ENCODE peak calls at places on chromosomes 7 and 10, in ten cellular contexts. E is ACHN; D is left ventricle myocardium inferior; P is NCI-H345; T is NAMALWA; I is SK-MEL-5; F is mesendoderm; Q is stimulated activated CD8-positive, alpha-beta memory T cell treated with anti-CD3 and anti-CD28 coated beads, Interleukin-2, amount 100 ng/mL, for 48 hours; V is Calu3; B is NCI-H526 treated with DMSO at 0.1 percent for 48 hours. K is an unnamed sample.

GRCh38 chr10:101272229-101272868 is 43.1 kb upstream of the LBX1 start:
- DNase-seq in E (peak), D (peak), P (peak), T (peak), I (peak), F (peak), Q (peak), V (peak), B (peak), K (peak)

GRCh38 chr10:127694580-127695193 is 42.3 kb upstream of the FOXI2 start:
- DNase-seq in E (peak), D (no peak), P (peak), T (peak), I (peak), F (peak), Q (peak), V (peak), B (no peak), K (no peak)

GRCh38 chr10:49653530-49653929 is 25.9 kb upstream of the C10orf53 start:
- DNase-seq in E (no peak), D (no peak), P (no peak), T (no peak), I (no peak), F (no peak), Q (no peak), V (no peak), B (no peak), K (no peak)

GRCh38 chr10:69696073-69696731 is 66.2 kb downstream of the FAM241B start:
- DNase-seq in E (peak), D (peak), P (peak), T (peak), I (peak), F (peak), Q (no peak), V (peak), B (peak), K (peak)

GRCh38 chr7:150876817-150877526 is 24.7 kb downstream of the AOC1 start:
- DNase-seq in E (peak), D (peak), P (peak), T (peak), I (peak), F (peak), Q (peak), V (peak), B (peak), K (peak)

GRCh38 chr10:111151595-111151994 is 74.8 kb downstream of the ADRA2A start:
- DNase-seq in E (no peak), D (no peak), P (no peak), T (no peak), I (no peak), F (peak), Q (no peak), V (no peak), B (no peak), K (no peak)

GRCh38 chr7:24729365-24730017 is 27.8 kb downstream of the GSDME start:
- DNase-seq in E (peak), D (peak), P (no peak), T (no peak), I (no peak), F (no peak), Q (no peak), V (no peak), B (no peak), K (no peak)

GRCh38 chr7:19920200-19920599 is 146.8 kb upstream of the TMEM196 start:
- DNase-seq in E (no peak), D (no peak), P (no peak), T (no peak), I (no peak), F (peak), Q (no peak), V (no peak), B (no peak), K (no peak)

GRCh38 chr7:66296-66695 is 126.1 kb upstream of the FAM20C start:
- DNase-seq in E (no peak), D (no peak), P (no peak), T (no peak), I (no peak), F (no peak), Q (no peak), V (no peak), B (no peak), K (no peak)

GRCh38 chr7:75567948-75568595 is 76.0 kb downstream of the SPDYE5 start:
- DNase-seq in E (no peak), D (no peak), P (no peak), T (no peak), I (no peak), F (no peak), Q (no peak), V (no peak), B (no peak), K (no peak)

GRCh38 chr7:128233471-128233870 is 7.6 kb upstream of the LEP start:
- DNase-seq in E (no peak), D (no peak), P (no peak), T (no peak), I (no peak), F (no peak), Q (no peak), V (no peak), B (no peak), K (no peak)

GRCh38 chr10:120184547-120185337 is 272.3 kb upstream of the PLPP4 start:
- DNase-seq in E (no peak), D (no peak), P (peak), T (no peak), I (no peak), F (peak), Q (no peak), V (no peak), B (no peak), K (peak)

GRCh38 chr7:142380064-142380463 is 122.2 kb upstream of the PRSS58 start:
- DNase-seq in E (no peak), D (no peak), P (no peak), T (no peak), I (no peak), F (peak), Q (no peak), V (no peak), B (no peak), K (no peak)

GRCh38 chr7:139673230-139673629 is 104.6 kb downstream of the HIPK2 start:
- DNase-seq in E (no peak), D (no peak), P (no peak), T (peak), I (no peak), F (peak), Q (peak), V (no peak), B (no peak), K (no peak)

GRCh38 chr10:111113961-111114830 is 37.4 kb downstream of the ADRA2A start:
- DNase-seq in E (no peak), D (no peak), P (no peak), T (no peak), I (no peak), F (no peak), Q (no peak), V (no peak), B (no peak), K (no peak)

GRCh38 chr7:13508586-13508985 is 480.9 kb downstream of the ETV1 start:
- DNase-seq in E (no peak), D (no peak), P (no peak), T (no peak), I (peak), F (no peak), Q (no peak), V (no peak), B (no peak), K (no peak)

GRCh38 chr10:122188706-122189105 is 82.4 kb upstream of the BTBD16 start:
- DNase-seq in E (no peak), D (no peak), P (no peak), T (no peak), I (no peak), F (no peak), Q (no peak), V (no peak), B (no peak), K (no peak)

GRCh38 chr10:79405221-79405994 is 40.0 kb downstream of the ZCCHC24 start:
- DNase-seq in E (no peak), D (no peak), P (no peak), T (no peak), I (no peak), F (no peak), Q (no peak), V (no peak), B (no peak), K (peak)

GRCh38 chr10:69389827-69390490 is 26.8 kb downstream of the TACR2 start:
- DNase-seq in E (peak), D (peak), P (peak), T (no peak), I (peak), F (peak), Q (no peak), V (peak), B (no peak), K (peak)

GRCh38 chr7:151690597-151690996 is 170.9 kb upstream of the RHEB start:
- DNase-seq in E (peak), D (no peak), P (no peak), T (no peak), I (no peak), F (peak), Q (no peak), V (no peak), B (no peak), K (no peak)

GRCh38 chr7:133512560-133512959 is 259.7 kb downstream of the EXOC4 start:
- DNase-seq in E (peak), D (no peak), P (no peak), T (no peak), I (no peak), F (no peak), Q (no peak), V (no peak), B (no peak), K (no peak)

GRCh38 chr10:7519351-7519750 is 108.5 kb upstream of the SFMBT2 start:
- DNase-seq in E (no peak), D (no peak), P (no peak), T (no peak), I (no peak), F (no peak), Q (no peak), V (no peak), B (no peak), K (no peak)

GRCh38 chr10:773562-774161 is 84.2 kb upstream of the DIP2C start:
- DNase-seq in E (peak), D (no peak), P (no peak), T (no peak), I (no peak), F (no peak), Q (no peak), V (no peak), B (no peak), K (no peak)

GRCh38 chr7:125878990-125879389 is 949.4 kb upstream of the POT1 start:
- DNase-seq in E (no peak), D (no peak), P (no peak), T (no peak), I (peak), F (no peak), Q (no peak), V (no peak), B (no peak), K (no peak)

GRCh38 chr7:47576031-47576908 is 5.6 kb downstream of the TNS3 start:
- DNase-seq in E (peak), D (peak), P (no peak), T (peak), I (no peak), F (peak), Q (no peak), V (peak), B (no peak), K (peak)

GRCh38 chr10:12252882-12253546 is 57.0 kb downstream of the CDC123 start:
- DNase-seq in E (peak), D (no peak), P (peak), T (peak), I (peak), F (peak), Q (no peak), V (peak), B (no peak), K (peak)

GRCh38 chr10:65348637-65349036 is 1577.2 kb upstream of the LRRTM3 start:
- DNase-seq in E (no peak), D (no peak), P (no peak), T (no peak), I (no peak), F (peak), Q (no peak), V (no peak), B (peak), K (no peak)

GRCh38 chr7:55912748-55913158 is 25.5 kb downstream of the ZNF713 start:
- DNase-seq in E (no peak), D (no peak), P (no peak), T (no peak), I (peak), F (no peak), Q (no peak), V (no peak), B (no peak), K (no peak)

GRCh38 chr10:36465604-36466379 is 659.6 kb upstream of the ANKRD30A start:
- DNase-seq in E (no peak), D (no peak), P (no peak), T (no peak), I (no peak), F (no peak), Q (no peak), V (no peak), B (no peak), K (no peak)

GRCh38 chr10:103835121-103836045 is 20.0 kb downstream of the SH3PXD2A start:
- DNase-seq in E (no peak), D (peak), P (no peak), T (no peak), I (no peak), F (no peak), Q (no peak), V (no peak), B (no peak), K (peak)